ENCODE peak calls at places on chromosomes 16 and 17, in seven cellular contexts. One of them, this sample, is unnamed.
A peak's percentile ranks its signal among the peaks of the same experiment; 100 is the strongest.

GRCh38 chr16:65634291-65634690 is 512.4 kb upstream of the CDH11 start:
- DNase-seq in GM23338: peak; percentile 13
- DNase-seq in GM12878: no peak
- DNase-seq in Panc1: no peak
- DNase-seq in A549: no peak
- DNase-seq in SK-N-SH: peak; percentile 8
- DNase-seq in HCT116: no peak
- DNase-seq in this sample: no peak

GRCh38 chr16:88730632-88731607 is 24.6 kb downstream of the CTU2 start:
- DNase-seq in GM23338: no peak
- DNase-seq in GM12878: no peak
- DNase-seq in Panc1: no peak
- DNase-seq in A549: no peak
- DNase-seq in SK-N-SH: peak; percentile 90
- DNase-seq in HCT116: no peak
- DNase-seq in this sample: no peak

GRCh38 chr17:76152580-76152979 is 11.5 kb upstream of the FOXJ1 start:
- DNase-seq in GM23338: peak; percentile 47
- DNase-seq in GM12878: no peak
- DNase-seq in Panc1: no peak
- DNase-seq in A549: no peak
- DNase-seq in SK-N-SH: no peak
- DNase-seq in HCT116: no peak
- DNase-seq in this sample: no peak

GRCh38 chr16:67248401-67249177 is at the start of gene SLC9A5:
- DNase-seq in GM23338: peak; percentile 65
- DNase-seq in GM12878: no peak
- DNase-seq in Panc1: no peak
- DNase-seq in A549: no peak
- DNase-seq in SK-N-SH: peak; percentile 86
- DNase-seq in HCT116: no peak
- DNase-seq in this sample: no peak

GRCh38 chr16:72923757-72924156 is 124.2 kb downstream of the ZFHX3 start:
- DNase-seq in GM23338: no peak
- DNase-seq in GM12878: no peak
- DNase-seq in Panc1: no peak
- DNase-seq in A549: no peak
- DNase-seq in SK-N-SH: no peak
- DNase-seq in HCT116: no peak
- DNase-seq in this sample: no peak

GRCh38 chr17:3685174-3685812 is 10.7 kb downstream of the P2RX5 start:
- DNase-seq in GM23338: no peak
- DNase-seq in GM12878: no peak
- DNase-seq in Panc1: no peak
- DNase-seq in A549: no peak
- DNase-seq in SK-N-SH: no peak
- DNase-seq in HCT116: no peak
- DNase-seq in this sample: no peak

GRCh38 chr16:68074850-68075249 is 10.3 kb upstream of the NFATC3 start:
- DNase-seq in GM23338: no peak
- DNase-seq in GM12878: peak; percentile 95
- DNase-seq in Panc1: no peak
- DNase-seq in A549: no peak
- DNase-seq in SK-N-SH: no peak
- DNase-seq in HCT116: no peak
- DNase-seq in this sample: peak; percentile 91

GRCh38 chr16:70674221-70675014 is 11.4 kb downstream of the MTSS2 start:
- DNase-seq in GM23338: no peak
- DNase-seq in GM12878: no peak
- DNase-seq in Panc1: no peak
- DNase-seq in A549: no peak
- DNase-seq in SK-N-SH: no peak
- DNase-seq in HCT116: no peak
- DNase-seq in this sample: no peak

GRCh38 chr16:2335286-2335895 is 5.1 kb downstream of the ABCA3 start:
- DNase-seq in GM23338: no peak
- DNase-seq in GM12878: no peak
- DNase-seq in Panc1: no peak
- DNase-seq in A549: no peak
- DNase-seq in SK-N-SH: no peak
- DNase-seq in HCT116: no peak
- DNase-seq in this sample: no peak

GRCh38 chr16:68978303-68978954 is 127.0 kb upstream of the HAS3 start:
- DNase-seq in GM23338: no peak
- DNase-seq in GM12878: no peak
- DNase-seq in Panc1: no peak
- DNase-seq in A549: no peak
- DNase-seq in SK-N-SH: no peak
- DNase-seq in HCT116: no peak
- DNase-seq in this sample: no peak

GRCh38 chr16:84312783-84313382 is 18.2 kb downstream of the WFDC1 start:
- DNase-seq in GM23338: peak; percentile 93
- DNase-seq in GM12878: no peak
- DNase-seq in Panc1: no peak
- DNase-seq in A549: no peak
- DNase-seq in SK-N-SH: peak; percentile 58
- DNase-seq in HCT116: peak; percentile 57
- DNase-seq in this sample: no peak

GRCh38 chr17:65595071-65595655 is 33.7 kb upstream of the AXIN2 start:
- DNase-seq in GM23338: no peak
- DNase-seq in GM12878: no peak
- DNase-seq in Panc1: no peak
- DNase-seq in A549: peak; percentile 27
- DNase-seq in SK-N-SH: no peak
- DNase-seq in HCT116: no peak
- DNase-seq in this sample: no peak

GRCh38 chr17:65593092-65593869 is 31.8 kb upstream of the AXIN2 start:
- DNase-seq in GM23338: no peak
- DNase-seq in GM12878: no peak
- DNase-seq in Panc1: no peak
- DNase-seq in A549: no peak
- DNase-seq in SK-N-SH: no peak
- DNase-seq in HCT116: no peak
- DNase-seq in this sample: no peak

GRCh38 chr17:65594585-65594940 is 33.1 kb upstream of the AXIN2 start:
- DNase-seq in GM23338: no peak
- DNase-seq in GM12878: no peak
- DNase-seq in Panc1: no peak
- DNase-seq in A549: no peak
- DNase-seq in SK-N-SH: no peak
- DNase-seq in HCT116: no peak
- DNase-seq in this sample: no peak

GRCh38 chr17:65592131-65592965 is 30.9 kb upstream of the AXIN2 start:
- DNase-seq in GM23338: no peak
- DNase-seq in GM12878: no peak
- DNase-seq in Panc1: no peak
- DNase-seq in A549: no peak
- DNase-seq in SK-N-SH: no peak
- DNase-seq in HCT116: no peak
- DNase-seq in this sample: no peak

DNA sequence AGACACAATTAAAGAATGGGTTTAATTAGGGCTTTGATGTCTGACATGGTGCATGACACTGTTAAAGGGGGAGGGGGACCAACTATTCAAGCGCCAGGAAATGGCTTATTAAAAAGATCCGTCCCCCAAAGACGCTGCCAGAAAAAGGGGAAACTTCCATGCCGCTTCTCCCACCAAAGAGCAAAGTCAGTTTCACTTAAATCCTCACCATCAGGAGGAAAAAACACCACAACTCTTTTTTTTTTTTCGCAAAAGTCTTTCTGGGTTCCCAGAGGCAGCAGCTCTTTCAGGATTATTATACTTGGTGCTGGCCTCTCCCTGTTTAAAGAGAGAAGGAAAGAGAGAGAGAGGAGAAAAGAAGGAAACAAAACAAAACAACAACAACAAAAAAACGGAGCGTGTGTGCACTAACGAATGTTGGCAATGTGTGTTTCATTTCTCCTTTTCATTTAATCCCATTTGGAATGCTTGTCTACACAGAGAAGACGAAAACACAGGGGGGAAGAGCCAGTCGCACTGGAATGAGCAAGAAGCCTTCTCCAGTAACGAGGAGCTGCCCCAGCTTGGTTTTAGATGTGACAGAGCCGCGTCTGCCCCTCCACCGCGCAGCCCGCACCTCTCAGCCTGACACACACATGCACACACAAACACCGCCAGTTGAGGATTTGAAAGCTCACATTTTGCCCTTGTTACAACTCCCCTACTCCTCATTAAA is 32.6 kb upstream of the AXIN2 start:
- DNase-seq in GM23338: no peak
- DNase-seq in GM12878: no peak
- DNase-seq in Panc1: no peak
- DNase-seq in A549: no peak
- DNase-seq in SK-N-SH: no peak
- DNase-seq in HCT116: no peak
- DNase-seq in this sample: no peak
- H3K4me3 ChIP-seq in GM23338: peak overlapping the region; percentile 46
- H3K4me3 ChIP-seq in GM12878: no peak overlapping the region
- H3K4me3 ChIP-seq in Panc1: no peak overlapping the region
- H3K4me3 ChIP-seq in A549: no peak overlapping the region
- H3K4me3 ChIP-seq in SK-N-SH: no peak overlapping the region
- H3K4me3 ChIP-seq in HCT116: no peak overlapping the region
- H3K4me3 ChIP-seq in this sample: no peak overlapping the region

GRCh38 chr16:524274-525011 is 3.1 kb upstream of the CAPN15 start:
- DNase-seq in GM23338: no peak
- DNase-seq in GM12878: no peak
- DNase-seq in Panc1: no peak
- DNase-seq in A549: no peak
- DNase-seq in SK-N-SH: no peak
- DNase-seq in HCT116: no peak
- DNase-seq in this sample: no peak

GRCh38 chr16:526181-527014 is 1.1 kb upstream of the CAPN15 start:
- DNase-seq in GM23338: peak; percentile 76
- DNase-seq in GM12878: no peak
- DNase-seq in Panc1: no peak
- DNase-seq in A549: no peak
- DNase-seq in SK-N-SH: no peak
- DNase-seq in HCT116: no peak
- DNase-seq in this sample: no peak

GRCh38 chr16:527015-527903 is at the start of gene CAPN15:
- DNase-seq in GM23338: peak; percentile 90
- DNase-seq in GM12878: peak; percentile 33
- DNase-seq in Panc1: no peak
- DNase-seq in A549: peak; percentile 90
- DNase-seq in SK-N-SH: peak; percentile 93
- DNase-seq in HCT116: peak; percentile 32
- DNase-seq in this sample: peak; percentile 91

GRCh38 chr16:525123-525519 is 2.4 kb upstream of the CAPN15 start:
- DNase-seq in GM23338: no peak
- DNase-seq in GM12878: no peak
- DNase-seq in Panc1: no peak
- DNase-seq in A549: no peak
- DNase-seq in SK-N-SH: no peak
- DNase-seq in HCT116: no peak
- DNase-seq in this sample: no peak

GRCh38 chr16:525520-526180 is 1.9 kb upstream of the CAPN15 start:
- DNase-seq in GM23338: no peak
- DNase-seq in GM12878: peak; percentile 62
- DNase-seq in Panc1: peak; percentile 81
- DNase-seq in A549: peak; percentile 72
- DNase-seq in SK-N-SH: no peak
- DNase-seq in HCT116: peak; percentile 57
- DNase-seq in this sample: peak; percentile 73
- TF ChIP-seq REST in GM23338: no peak
- TF ChIP-seq REST in GM12878: no peak
- TF ChIP-seq REST in Panc1: no peak
- TF ChIP-seq REST in A549: no peak
- TF ChIP-seq REST in SK-N-SH: no peak
- TF ChIP-seq REST in HCT116: no peak
- TF ChIP-seq REST in this sample: no peak

GRCh38 chr16:1097800-1098199 is 1.8 kb upstream of the C1QTNF8 start:
- DNase-seq in GM23338: no peak
- DNase-seq in GM12878: no peak
- DNase-seq in Panc1: no peak
- DNase-seq in A549: no peak
- DNase-seq in SK-N-SH: no peak
- DNase-seq in HCT116: no peak
- DNase-seq in this sample: no peak
- H3K4me3 ChIP-seq in GM23338: no peak overlapping the region
- H3K4me3 ChIP-seq in GM12878: no peak overlapping the region
- H3K4me3 ChIP-seq in Panc1: no peak overlapping the region
- H3K4me3 ChIP-seq in A549: no peak overlapping the region
- H3K4me3 ChIP-seq in SK-N-SH: no peak overlapping the region
- H3K4me3 ChIP-seq in HCT116: no peak overlapping the region
- H3K4me3 ChIP-seq in this sample: no peak overlapping the region

GRCh38 chr16:81696136-81696958 is 82.7 kb upstream of the PLCG2 start:
- DNase-seq in GM23338: no peak
- DNase-seq in GM12878: no peak
- DNase-seq in Panc1: no peak
- DNase-seq in A549: no peak
- DNase-seq in SK-N-SH: no peak
- DNase-seq in HCT116: no peak
- DNase-seq in this sample: no peak

GRCh38 chr16:81693047-81693446 is 86.0 kb upstream of the PLCG2 start:
- DNase-seq in GM23338: no peak
- DNase-seq in GM12878: no peak
- DNase-seq in Panc1: no peak
- DNase-seq in A549: no peak
- DNase-seq in SK-N-SH: no peak
- DNase-seq in HCT116: no peak
- DNase-seq in this sample: no peak

GRCh38 chr16:81693467-81694303 is 85.4 kb upstream of the PLCG2 start:
- DNase-seq in GM23338: no peak
- DNase-seq in GM12878: no peak
- DNase-seq in Panc1: no peak
- DNase-seq in A549: no peak
- DNase-seq in SK-N-SH: no peak
- DNase-seq in HCT116: no peak
- DNase-seq in this sample: no peak

GRCh38 chr16:81695431-81695890 is 83.6 kb upstream of the PLCG2 start:
- DNase-seq in GM23338: no peak
- DNase-seq in GM12878: no peak
- DNase-seq in Panc1: no peak
- DNase-seq in A549: no peak
- DNase-seq in SK-N-SH: no peak
- DNase-seq in HCT116: no peak
- DNase-seq in this sample: no peak

DNA sequence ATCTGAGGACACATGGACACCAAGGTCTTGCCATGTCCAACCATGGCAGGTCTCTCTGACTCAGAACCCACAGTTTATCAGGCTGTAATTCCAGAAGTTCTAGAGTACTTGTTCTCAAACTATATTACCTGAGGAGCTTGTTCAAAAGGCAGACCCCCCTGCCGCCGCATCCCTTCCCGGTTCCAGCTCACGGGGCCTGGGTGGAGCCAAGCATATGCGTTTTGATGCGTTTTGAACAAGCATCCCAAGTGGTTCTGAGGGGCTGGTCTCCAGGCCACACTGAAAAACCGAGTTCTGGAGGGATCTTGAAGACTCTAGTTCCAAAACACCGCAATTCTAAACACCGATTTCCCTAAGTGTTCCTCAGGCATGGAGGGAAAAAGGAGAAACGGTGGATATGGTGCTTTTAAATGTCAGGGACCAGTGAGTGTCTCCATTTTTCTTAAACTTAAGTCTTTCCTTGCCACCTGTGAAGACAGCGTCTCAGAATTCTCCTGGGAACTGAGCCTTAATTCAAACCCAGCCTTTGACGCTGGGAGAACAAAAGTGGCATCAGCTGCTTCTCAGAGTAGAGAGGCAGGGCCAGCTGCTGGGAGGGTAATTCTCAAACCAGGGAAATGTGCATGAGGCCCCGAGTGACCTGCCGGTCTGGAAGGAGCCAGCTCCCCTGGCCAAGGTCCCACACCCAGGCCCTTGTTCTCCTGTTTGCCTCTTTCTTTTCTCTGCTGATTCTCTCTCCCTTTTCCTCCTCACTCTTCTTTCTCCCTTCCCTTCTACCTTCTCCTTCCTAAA is 84.4 kb upstream of the PLCG2 start:
- DNase-seq in GM23338: no peak
- DNase-seq in GM12878: no peak
- DNase-seq in Panc1: no peak
- DNase-seq in A549: no peak
- DNase-seq in SK-N-SH: no peak
- DNase-seq in HCT116: no peak
- DNase-seq in this sample: no peak
- TF ChIP-seq REST in GM23338: no peak
- TF ChIP-seq REST in GM12878: no peak
- TF ChIP-seq REST in Panc1: no peak
- TF ChIP-seq REST in A549: no peak
- TF ChIP-seq REST in SK-N-SH: no peak
- TF ChIP-seq REST in HCT116: no peak
- TF ChIP-seq REST in this sample: no peak

This sample was measured in HL-60.